ENCODE peak calls at places on chromosomes 1 and 21, in ten cellular contexts. N is Right ventricle myocardium superior; K is SW480; S is H9; V is left cardiac atrium; P is glomerular endothelial cell; R is activated CD8-positive, alpha-beta T cell treated with anti-CD3 and anti-CD28 coated beads, Interleukin-2, amount 10 ng/mL, durations not matched to agents 7 days and 5 days; B is activated T-helper 9 cell treated with anti-CD3 and anti-CD28 coated beads, Interleukin-2, amount 50 U/mL, for 16 hours; Z is ureter; H is NCI-H1436 treated with DMSO at 0.1 percent for 48 hours. L is an unnamed sample.

GRCh38 chr1:240399381-240399780 is 212.6 kb downstream of the GREM2 start:
- DNase-seq in K (no peak), R (no peak), H (no peak), V (no peak), B (no peak), P (no peak), Z (no peak), S (no peak), N (no peak), L (no peak)

GRCh38 chr1:46613661-46614603 is 2.7 kb downstream of the MOB3C start:
- DNase-seq in P (no peak), Z (peak), B (no peak), R (peak), K (no peak), S (peak), H (no peak), V (peak), N (peak), L (peak)

GRCh38 chr1:37124501-37124900 is 90.2 kb upstream of the GRIK3 start:
- DNase-seq in H (no peak), N (no peak), V (no peak), S (no peak), R (no peak), P (no peak), Z (no peak), B (no peak), K (no peak), L (no peak)

GRCh38 chr1:228073870-228074545 is 8.5 kb upstream of the ARF1 start:
- DNase-seq in B (no peak), P (no peak), Z (no peak), R (no peak), N (peak), H (peak), V (no peak), K (no peak), S (peak), L (no peak)

GRCh38 chr1:77459881-77460280 is 178.1 kb downstream of the AK5 start:
- DNase-seq in P (peak), S (no peak), V (no peak), H (no peak), R (no peak), Z (no peak), N (no peak), B (no peak), K (no peak), L (no peak)

GRCh38 chr21:37799193-37800121 is 116.8 kb downstream of the KCNJ6 start:
- DNase-seq in N (no peak), V (no peak), H (no peak), Z (no peak), B (no peak), R (no peak), P (no peak), S (no peak), K (no peak), L (no peak)

GRCh38 chr1:6724517-6725141 is 23.0 kb upstream of the DNAJC11 start:
- DNase-seq in B (no peak), K (peak), S (no peak), R (no peak), P (no peak), N (no peak), H (no peak), V (no peak), Z (no peak), L (no peak)

GRCh38 chr1:180918519-180918918 is 5.8 kb downstream of the KIAA1614 start:
- DNase-seq in B (no peak), V (peak), H (no peak), S (no peak), K (no peak), P (no peak), R (no peak), Z (no peak), N (no peak), L (no peak)

GRCh38 chr1:244992833-244993232 is 128.5 kb upstream of the HNRNPU start:
- DNase-seq in B (no peak), H (no peak), N (no peak), K (no peak), P (no peak), V (no peak), S (no peak), Z (no peak), R (no peak), L (no peak)

GRCh38 chr1:88946845-88947244 is 45.6 kb downstream of the KYAT3 start:
- DNase-seq in K (no peak), Z (no peak), N (no peak), P (peak), V (no peak), B (no peak), S (no peak), H (no peak), R (no peak), L (no peak)